ENCODE peak calls at places on chromosomes 16 and 17, in ten cellular contexts. One of them, this sample, is unnamed.

GRCh38 chr17:82846061-82846691 is 6.4 kb upstream of the ZNF750 start:
- DNase-seq in neural progenitor cell: no peak
- DNase-seq in fibroblast of lung: no peak
- DNase-seq in IMR-90: no peak
- DNase-seq in NB4: no peak
- DNase-seq in left ventricle myocardium inferior: no peak
- DNase-seq in RWPE2: peak; percentile 53
- DNase-seq in BE2C: no peak
- DNase-seq in mucosa of descending colon: no peak
- DNase-seq in foreskin fibroblast: no peak
- DNase-seq in this sample: no peak

GRCh38 chr17:81703747-81704654 is 834 bp downstream of the MRPL12 start:
- DNase-seq in neural progenitor cell: no peak
- DNase-seq in fibroblast of lung: no peak
- DNase-seq in IMR-90: no peak
- DNase-seq in NB4: peak; percentile 42
- DNase-seq in left ventricle myocardium inferior: no peak
- DNase-seq in RWPE2: peak; percentile 52
- DNase-seq in BE2C: no peak
- DNase-seq in mucosa of descending colon: no peak
- DNase-seq in foreskin fibroblast: peak; percentile 25
- DNase-seq in this sample: no peak

GRCh38 chr17:7842380-7842949 is 8.4 kb downstream of the KDM6B start:
- DNase-seq in neural progenitor cell: peak; percentile 45
- DNase-seq in fibroblast of lung: peak; percentile 97
- DNase-seq in IMR-90: peak; percentile 97
- DNase-seq in NB4: peak; percentile 82
- DNase-seq in left ventricle myocardium inferior: peak; percentile 55
- DNase-seq in RWPE2: peak; percentile 90
- DNase-seq in BE2C: peak; percentile 32
- DNase-seq in mucosa of descending colon: peak; percentile 91
- DNase-seq in foreskin fibroblast: peak; percentile 95
- DNase-seq in this sample: peak; percentile 92

GRCh38 chr17:72890711-72891110 is 201.8 kb downstream of the SLC39A11 start:
- DNase-seq in neural progenitor cell: no peak
- DNase-seq in fibroblast of lung: peak; percentile 55
- DNase-seq in IMR-90: peak; percentile 23
- DNase-seq in NB4: no peak
- DNase-seq in left ventricle myocardium inferior: no peak
- DNase-seq in RWPE2: no peak
- DNase-seq in BE2C: no peak
- DNase-seq in mucosa of descending colon: no peak
- DNase-seq in foreskin fibroblast: peak; percentile 50
- DNase-seq in this sample: no peak

GRCh38 chr17:38554430-38555350 is 51.1 kb downstream of the SRCIN1 start:
- DNase-seq in neural progenitor cell: no peak
- DNase-seq in fibroblast of lung: peak; percentile 61
- DNase-seq in IMR-90: peak; percentile 14
- DNase-seq in NB4: no peak
- DNase-seq in left ventricle myocardium inferior: no peak
- DNase-seq in RWPE2: no peak
- DNase-seq in BE2C: peak; percentile 60
- DNase-seq in mucosa of descending colon: no peak
- DNase-seq in foreskin fibroblast: no peak
- DNase-seq in this sample: no peak

GRCh38 chr17:76734080-76734840 is 2.9 kb downstream of the SRSF2 start:
- DNase-seq in neural progenitor cell: no peak
- DNase-seq in fibroblast of lung: peak; percentile 46
- DNase-seq in IMR-90: peak; percentile 49
- DNase-seq in NB4: peak; percentile 74
- DNase-seq in left ventricle myocardium inferior: no peak
- DNase-seq in RWPE2: no peak
- DNase-seq in BE2C: no peak
- DNase-seq in mucosa of descending colon: no peak
- DNase-seq in foreskin fibroblast: peak; percentile 62
- DNase-seq in this sample: peak; percentile 37

GRCh38 chr17:57649731-57650484 is 95.2 kb downstream of the CCDC182 start:
- DNase-seq in neural progenitor cell: peak; percentile 25
- DNase-seq in fibroblast of lung: peak; percentile 84
- DNase-seq in IMR-90: peak; percentile 66
- DNase-seq in NB4: peak; percentile 17
- DNase-seq in left ventricle myocardium inferior: no peak
- DNase-seq in RWPE2: no peak
- DNase-seq in BE2C: no peak
- DNase-seq in mucosa of descending colon: no peak
- DNase-seq in foreskin fibroblast: no peak
- DNase-seq in this sample: no peak

GRCh38 chr17:3910420-3911270 is 5.6 kb downstream of the P2RX1 start:
- DNase-seq in neural progenitor cell: no peak
- DNase-seq in fibroblast of lung: no peak
- DNase-seq in IMR-90: no peak
- DNase-seq in NB4: no peak
- DNase-seq in left ventricle myocardium inferior: no peak
- DNase-seq in RWPE2: no peak
- DNase-seq in BE2C: no peak
- DNase-seq in mucosa of descending colon: no peak
- DNase-seq in foreskin fibroblast: no peak
- DNase-seq in this sample: no peak

GRCh38 chr16:86964846-86965245 is 352.3 kb downstream of the C16orf95 start:
- DNase-seq in neural progenitor cell: no peak
- DNase-seq in fibroblast of lung: no peak
- DNase-seq in IMR-90: no peak
- DNase-seq in NB4: no peak
- DNase-seq in left ventricle myocardium inferior: no peak
- DNase-seq in RWPE2: peak; percentile 31
- DNase-seq in BE2C: no peak
- DNase-seq in mucosa of descending colon: no peak
- DNase-seq in foreskin fibroblast: no peak
- DNase-seq in this sample: no peak

GRCh38 chr17:73343168-73343634 is 31.4 kb upstream of the CDC42EP4 start:
- DNase-seq in neural progenitor cell: peak; percentile 96
- DNase-seq in fibroblast of lung: peak; percentile 84
- DNase-seq in IMR-90: peak; percentile 88
- DNase-seq in NB4: no peak
- DNase-seq in left ventricle myocardium inferior: peak; percentile 69
- DNase-seq in RWPE2: no peak
- DNase-seq in BE2C: peak; percentile 92
- DNase-seq in mucosa of descending colon: peak; percentile 71
- DNase-seq in foreskin fibroblast: peak; percentile 96
- DNase-seq in this sample: no peak

GRCh38 chr17:79667121-79667715 is 56.4 kb upstream of the RBFOX3 start:
- DNase-seq in neural progenitor cell: no peak
- DNase-seq in fibroblast of lung: no peak
- DNase-seq in IMR-90: no peak
- DNase-seq in NB4: no peak
- DNase-seq in left ventricle myocardium inferior: peak; percentile 5
- DNase-seq in RWPE2: no peak
- DNase-seq in BE2C: no peak
- DNase-seq in mucosa of descending colon: no peak
- DNase-seq in foreskin fibroblast: no peak
- DNase-seq in this sample: no peak

GRCh38 chr17:14135906-14136590 is 66.7 kb downstream of the COX10 start:
- DNase-seq in neural progenitor cell: no peak
- DNase-seq in fibroblast of lung: no peak
- DNase-seq in IMR-90: no peak
- DNase-seq in NB4: no peak
- DNase-seq in left ventricle myocardium inferior: no peak
- DNase-seq in RWPE2: no peak
- DNase-seq in BE2C: no peak
- DNase-seq in mucosa of descending colon: no peak
- DNase-seq in foreskin fibroblast: no peak
- DNase-seq in this sample: no peak

GRCh38 chr17:31216053-31216751 is 80.8 kb downstream of the OMG start:
- DNase-seq in neural progenitor cell: peak; percentile 60
- DNase-seq in fibroblast of lung: peak; percentile 77
- DNase-seq in IMR-90: peak; percentile 92
- DNase-seq in NB4: peak; percentile 70
- DNase-seq in left ventricle myocardium inferior: no peak
- DNase-seq in RWPE2: no peak
- DNase-seq in BE2C: no peak
- DNase-seq in mucosa of descending colon: no peak
- DNase-seq in foreskin fibroblast: peak; percentile 83
- DNase-seq in this sample: peak; percentile 51
- TF ChIP-seq CTCF in neural progenitor cell: peak; percentile 79
- TF ChIP-seq CTCF in fibroblast of lung: peak; percentile 22
- TF ChIP-seq CTCF in IMR-90: peak; percentile 59
- TF ChIP-seq CTCF in NB4: no peak
- TF ChIP-seq CTCF in left ventricle myocardium inferior: peak; percentile 70
- TF ChIP-seq CTCF in RWPE2: peak; percentile 74
- TF ChIP-seq CTCF in BE2C: peak; percentile 4
- TF ChIP-seq CTCF in mucosa of descending colon: no peak
- TF ChIP-seq CTCF in foreskin fibroblast: peak; percentile 13
- TF ChIP-seq CTCF in this sample: peak; percentile 13

GRCh38 chr16:78488461-78488860 is 389.0 kb downstream of the WWOX start:
- DNase-seq in neural progenitor cell: no peak
- DNase-seq in fibroblast of lung: no peak
- DNase-seq in IMR-90: no peak
- DNase-seq in NB4: no peak
- DNase-seq in left ventricle myocardium inferior: no peak
- DNase-seq in RWPE2: no peak
- DNase-seq in BE2C: no peak
- DNase-seq in mucosa of descending colon: no peak
- DNase-seq in foreskin fibroblast: no peak
- DNase-seq in this sample: no peak

GRCh38 chr16:78489631-78490030 is 390.2 kb downstream of the WWOX start:
- DNase-seq in neural progenitor cell: no peak
- DNase-seq in fibroblast of lung: no peak
- DNase-seq in IMR-90: no peak
- DNase-seq in NB4: no peak
- DNase-seq in left ventricle myocardium inferior: no peak
- DNase-seq in RWPE2: no peak
- DNase-seq in BE2C: no peak
- DNase-seq in mucosa of descending colon: no peak
- DNase-seq in foreskin fibroblast: no peak
- DNase-seq in this sample: no peak

GRCh38 chr16:78487471-78487870 is 388.0 kb downstream of the WWOX start:
- DNase-seq in neural progenitor cell: no peak
- DNase-seq in fibroblast of lung: no peak
- DNase-seq in IMR-90: no peak
- DNase-seq in NB4: no peak
- DNase-seq in left ventricle myocardium inferior: no peak
- DNase-seq in RWPE2: no peak
- DNase-seq in BE2C: no peak
- DNase-seq in mucosa of descending colon: no peak
- DNase-seq in foreskin fibroblast: no peak
- DNase-seq in this sample: no peak

GRCh38 chr16:78490431-78490830 is 391.0 kb downstream of the WWOX start:
- DNase-seq in neural progenitor cell: no peak
- DNase-seq in fibroblast of lung: no peak
- DNase-seq in IMR-90: no peak
- DNase-seq in NB4: no peak
- DNase-seq in left ventricle myocardium inferior: no peak
- DNase-seq in RWPE2: no peak
- DNase-seq in BE2C: no peak
- DNase-seq in mucosa of descending colon: no peak
- DNase-seq in foreskin fibroblast: no peak
- DNase-seq in this sample: no peak

DNA sequence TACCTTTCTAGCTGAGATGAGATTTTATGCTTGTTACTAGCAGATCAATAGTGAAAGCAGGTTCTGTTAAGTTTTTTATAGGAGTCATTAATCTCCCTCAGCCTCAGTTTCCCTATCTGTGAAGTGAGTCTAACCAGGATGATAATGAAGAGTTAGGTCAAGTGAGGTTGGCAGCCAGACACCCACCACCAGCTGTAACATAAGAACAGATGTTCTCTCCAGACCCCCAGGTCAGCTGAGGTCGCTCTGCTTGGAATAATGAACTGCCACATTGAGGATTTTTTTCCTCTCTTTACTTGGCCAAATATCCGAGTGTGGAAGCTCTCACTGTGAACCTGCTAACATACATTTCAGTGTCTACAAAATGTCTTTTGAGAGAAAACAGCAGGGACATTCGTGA is 389.6 kb downstream of the WWOX start:
- DNase-seq in neural progenitor cell: no peak
- DNase-seq in fibroblast of lung: no peak
- DNase-seq in IMR-90: no peak
- DNase-seq in NB4: no peak
- DNase-seq in left ventricle myocardium inferior: no peak
- DNase-seq in RWPE2: no peak
- DNase-seq in BE2C: no peak
- DNase-seq in mucosa of descending colon: no peak
- DNase-seq in foreskin fibroblast: no peak
- DNase-seq in this sample: no peak
- H3K4me3 ChIP-seq in neural progenitor cell: no peak overlapping the region
- H3K4me3 ChIP-seq in fibroblast of lung: no peak overlapping the region
- H3K4me3 ChIP-seq in IMR-90: no peak overlapping the region
- H3K4me3 ChIP-seq in NB4: no peak overlapping the region
- H3K4me3 ChIP-seq in left ventricle myocardium inferior: no peak overlapping the region
- H3K4me3 ChIP-seq in RWPE2: no peak overlapping the region
- H3K4me3 ChIP-seq in BE2C: no peak overlapping the region
- H3K4me3 ChIP-seq in mucosa of descending colon: no peak overlapping the region
- H3K4me3 ChIP-seq in foreskin fibroblast: no peak overlapping the region
- H3K4me3 ChIP-seq in this sample: no peak overlapping the region

GRCh38 chr17:51711581-51711980 is 446.9 kb downstream of the CA10 start:
- DNase-seq in neural progenitor cell: peak; percentile 28
- DNase-seq in fibroblast of lung: no peak
- DNase-seq in IMR-90: no peak
- DNase-seq in NB4: no peak
- DNase-seq in left ventricle myocardium inferior: no peak
- DNase-seq in RWPE2: no peak
- DNase-seq in BE2C: no peak
- DNase-seq in mucosa of descending colon: no peak
- DNase-seq in foreskin fibroblast: no peak
- DNase-seq in this sample: no peak
- TF ChIP-seq CTCF in neural progenitor cell: peak; percentile 41
- TF ChIP-seq CTCF in fibroblast of lung: no peak
- TF ChIP-seq CTCF in IMR-90: no peak
- TF ChIP-seq CTCF in NB4: no peak
- TF ChIP-seq CTCF in left ventricle myocardium inferior: no peak
- TF ChIP-seq CTCF in RWPE2: no peak
- TF ChIP-seq CTCF in BE2C: peak; percentile 27
- TF ChIP-seq CTCF in mucosa of descending colon: no peak
- TF ChIP-seq CTCF in foreskin fibroblast: no peak
- TF ChIP-seq CTCF in this sample: no peak

GRCh38 chr16:3174618-3175148 is 13.3 kb upstream of the OR1F1 start:
- DNase-seq in neural progenitor cell: no peak
- DNase-seq in fibroblast of lung: no peak
- DNase-seq in IMR-90: no peak
- DNase-seq in NB4: no peak
- DNase-seq in left ventricle myocardium inferior: no peak
- DNase-seq in RWPE2: peak; percentile 30
- DNase-seq in BE2C: no peak
- DNase-seq in mucosa of descending colon: no peak
- DNase-seq in foreskin fibroblast: no peak
- DNase-seq in this sample: no peak
- H3K4me3 ChIP-seq in neural progenitor cell: peak overlapping the region; percentile 48
- H3K4me3 ChIP-seq in fibroblast of lung: no peak overlapping the region
- H3K4me3 ChIP-seq in IMR-90: no peak overlapping the region
- H3K4me3 ChIP-seq in NB4: no peak overlapping the region
- H3K4me3 ChIP-seq in left ventricle myocardium inferior: no peak overlapping the region
- H3K4me3 ChIP-seq in RWPE2: peak overlapping the region; percentile 26
- H3K4me3 ChIP-seq in BE2C: peak overlapping the region; percentile 60
- H3K4me3 ChIP-seq in mucosa of descending colon: no peak overlapping the region
- H3K4me3 ChIP-seq in foreskin fibroblast: no peak overlapping the region
- H3K4me3 ChIP-seq in this sample: no peak overlapping the region

GRCh38 chr17:51120357-51120738 is 320 bp downstream of the SPAG9 start:
- DNase-seq in neural progenitor cell: no peak
- DNase-seq in fibroblast of lung: peak; percentile 42
- DNase-seq in IMR-90: peak; percentile 14
- DNase-seq in NB4: no peak
- DNase-seq in left ventricle myocardium inferior: no peak
- DNase-seq in RWPE2: peak; percentile 73
- DNase-seq in BE2C: no peak
- DNase-seq in mucosa of descending colon: no peak
- DNase-seq in foreskin fibroblast: no peak
- DNase-seq in this sample: peak; percentile 58
- TF ChIP-seq CTCF in neural progenitor cell: no peak
- TF ChIP-seq CTCF in fibroblast of lung: no peak
- TF ChIP-seq CTCF in IMR-90: no peak
- TF ChIP-seq CTCF in NB4: no peak
- TF ChIP-seq CTCF in left ventricle myocardium inferior: no peak
- TF ChIP-seq CTCF in RWPE2: no peak
- TF ChIP-seq CTCF in BE2C: no peak
- TF ChIP-seq CTCF in mucosa of descending colon: no peak
- TF ChIP-seq CTCF in foreskin fibroblast: no peak
- TF ChIP-seq CTCF in this sample: no peak